ENCODE peak calls at places on chromosomes 13 and 19, in eight cellular contexts. O, T, H, L, S, M, W and D are unnamed samples.
A peak's percentile ranks its signal among the peaks of the same experiment; 100 is the strongest.

GRCh38 chr13:101916108-101916757 is 463.8 kb downstream of the ITGBL1 start:
- DNase-seq in S (no peak), H (no peak), W (peak; percentile 13), L (peak; percentile 63), O (peak; percentile 66), M (no peak), T (no peak), D (no peak)

GRCh38 chr19:38034153-38034835 is 127.3 kb downstream of the SIPA1L3 start:
- DNase-seq in W (peak; percentile 33), H (no peak), S (no peak), M (no peak), L (no peak), T (no peak), O (no peak), D (no peak)

GRCh38 chr19:16702123-16702522 is 17.5 kb upstream of the NWD1 start:
- DNase-seq in W (peak; percentile 49), M (no peak), O (no peak), S (peak; percentile 99), L (no peak), H (no peak), T (no peak), D (peak; percentile 22)

GRCh38 chr13:74683411-74683810 is 549.2 kb upstream of the KLF12 start:
- DNase-seq in O (no peak), T (no peak), S (no peak), H (no peak), M (no peak), W (peak; percentile 6), L (no peak), D (no peak)

GRCh38 chr13:48783181-48783630 is 129.5 kb downstream of the CYSLTR2 start:
- DNase-seq in S (peak; percentile 93), L (no peak), H (no peak), M (no peak), W (peak; percentile 100), O (peak; percentile 81), T (no peak), D (no peak)

GRCh38 chr19:54576411-54576976 is 2.9 kb downstream of the LILRA2 start:
- DNase-seq in H (no peak), L (no peak), O (no peak), M (no peak), W (no peak), T (no peak), S (no peak), D (no peak)

GRCh38 chr13:39417643-39418042 is 185.3 kb downstream of the LHFPL6 start:
- DNase-seq in M (no peak), H (no peak), O (peak; percentile 51), L (no peak), T (no peak), S (peak; percentile 4), W (peak; percentile 37), D (no peak)

GRCh38 chr19:49818691-49819331 is 722 bp downstream of the MED25 start:
- DNase-seq in H (no peak), W (peak; percentile 28), S (no peak), O (no peak), L (no peak), M (no peak), T (no peak), D (no peak)

GRCh38 chr13:27379694-27380596 is 44.5 kb upstream of the GTF3A start:
- DNase-seq in H (peak; percentile 38), L (no peak), W (peak; percentile 34), S (peak; percentile 54), M (peak; percentile 40), O (no peak), T (no peak), D (peak; percentile 36)

GRCh38 chr13:94205896-94206295 is 273.6 kb downstream of the DCT start:
- DNase-seq in M (no peak), S (no peak), T (no peak), W (peak; percentile 42), L (no peak), O (no peak), H (no peak), D (no peak)

GRCh38 chr13:50580684-50581305 is 262.7 kb downstream of the DLEU7 start:
- DNase-seq in L (no peak), T (no peak), W (peak; percentile 62), O (no peak), M (no peak), S (no peak), H (no peak), D (no peak)

GRCh38 chr13:24308488-24309020 is 826 bp upstream of the C1QTNF9 start:
- DNase-seq in O (no peak), S (no peak), W (no peak), L (no peak), T (no peak), H (no peak), M (no peak), D (peak; percentile 80)

GRCh38 chr13:30429721-30430694 is 7.7 kb downstream of the UBE2L5 start:
- DNase-seq in M (no peak), W (peak; percentile 82), O (no peak), T (no peak), S (peak; percentile 63), H (no peak), L (no peak), D (no peak)

GRCh38 chr19:53511933-53512374 is 26.0 kb upstream of the ZNF331 start:
- DNase-seq in W (peak; percentile 74), T (peak; percentile 8), M (no peak), O (no peak), S (peak; percentile 57), H (peak; percentile 25), L (no peak), D (peak; percentile 49)

GRCh38 chr13:33224686-33225085 is 60.9 kb downstream of the STARD13 start:
- DNase-seq in S (no peak), H (no peak), W (no peak), O (no peak), L (no peak), M (no peak), T (no peak), D (no peak)

GRCh38 chr19:9009935-9010651 is at the start of gene MUC16:
- DNase-seq in W (no peak), M (no peak), L (no peak), T (no peak), O (no peak), S (no peak), H (no peak), D (no peak)

GRCh38 chr19:5354403-5354802 is 13.8 kb upstream of the PTPRS start:
- DNase-seq in L (no peak), H (no peak), O (no peak), S (no peak), T (no peak), M (no peak), W (no peak), D (no peak)

GRCh38 chr13:77751513-77752456 is 54.3 kb downstream of the SLAIN1 start:
- DNase-seq in H (peak; percentile 13), T (peak; percentile 81), S (peak; percentile 33), O (no peak), M (no peak), W (peak; percentile 54), L (peak; percentile 12), D (peak; percentile 35)

GRCh38 chr19:45767410-45767880 is 1.6 kb downstream of the SIX5 start:
- DNase-seq in L (peak; percentile 5), M (no peak), T (no peak), S (peak; percentile 46), H (no peak), W (peak; percentile 94), O (peak; percentile 87), D (peak; percentile 90)

GRCh38 chr13:25069911-25070310 is 26.0 kb upstream of the PABPC3 start:
- DNase-seq in M (no peak), W (no peak), S (no peak), O (no peak), H (no peak), L (no peak), T (no peak), D (no peak)

GRCh38 chr19:43467276-43467675 is 1.9 kb upstream of the LYPD3 start:
- DNase-seq in L (no peak), M (no peak), W (no peak), S (no peak), T (no peak), O (no peak), H (no peak), D (no peak)

GRCh38 chr13:41019027-41019487 is at the start of gene ELF1:
- DNase-seq in L (peak; percentile 6), M (no peak), O (no peak), W (peak; percentile 70), S (peak; percentile 75), T (peak; percentile 53), H (peak; percentile 28), D (peak; percentile 81)

GRCh38 chr19:34711890-34712289 is 22.2 kb upstream of the ZNF181 start:
- DNase-seq in W (no peak), S (no peak), L (no peak), H (no peak), M (no peak), O (no peak), T (no peak), D (no peak)

GRCh38 chr13:39134574-39134973 is 96.3 kb downstream of the NHLRC3 start:
- DNase-seq in O (no peak), M (no peak), S (no peak), W (no peak), H (no peak), T (no peak), L (no peak), D (no peak)

GRCh38 chr13:19658192-19658591 is 24.7 kb downstream of the MPHOSPH8 start:
- DNase-seq in M (no peak), S (no peak), L (no peak), T (no peak), W (peak; percentile 38), H (no peak), O (no peak), D (no peak)

GRCh38 chr19:6393982-6394412 is 1.0 kb upstream of the GTF2F1 start:
- DNase-seq in O (peak; percentile 84), M (no peak), H (no peak), S (no peak), L (no peak), T (no peak), W (no peak), D (no peak)

GRCh38 chr19:6064016-6064702 is 46.1 kb downstream of the RFX2 start:
- DNase-seq in T (no peak), M (no peak), L (no peak), S (no peak), H (no peak), W (no peak), O (no peak), D (no peak)

GRCh38 chr13:49225358-49226042 is 5.4 kb downstream of the MLNR start:
- DNase-seq in T (no peak), O (no peak), H (no peak), L (no peak), S (no peak), M (no peak), W (peak; percentile 40), D (no peak)

GRCh38 chr13:100528353-100528752 is 60.2 kb downstream of the GGACT start:
- DNase-seq in W (no peak), O (no peak), L (no peak), M (no peak), S (no peak), T (no peak), H (no peak), D (no peak)